ENCODE peak calls at places on chromosomes 2 and 18, in nine cellular contexts. R is spleen, I is GM12891, C is transverse colon, K is HL-60, Z is sigmoid colon, A is K562, G is GM23338, X is endothelial cell of umbilical vein. Y is an unnamed sample.

GRCh38 chr2:149446735-149447134 is 116.3 kb downstream of the LYPD6 start:
- DNase-seq in X (no peak), C (no peak), K (no peak), A (no peak), I (no peak), G (no peak), R (no peak), Z (no peak), Y (no peak)

GRCh38 chr2:11827547-11827946 is 81.1 kb downstream of the LPIN1 start:
- DNase-seq in R (no peak), A (no peak), G (no peak), C (no peak), Z (no peak), I (no peak), X (no peak), K (no peak), Y (no peak)

GRCh38 chr2:31349684-31350083 is 64.9 kb downstream of the XDH start:
- DNase-seq in A (no peak), I (no peak), C (no peak), X (no peak), G (no peak), Z (no peak), K (no peak), R (no peak), Y (no peak)

GRCh38 chr2:64354857-64355680 is 98.9 kb upstream of the LGALSL start:
- DNase-seq in Z (no peak), R (no peak), K (no peak), A (peak; percentile 75), G (no peak), X (no peak), C (no peak), I (no peak), Y (peak; percentile 77)

GRCh38 chr2:158999458-158999857 is 31.0 kb downstream of the TANC1 start:
- DNase-seq in X (peak; percentile 81), I (no peak), Z (no peak), R (no peak), G (no peak), K (no peak), A (no peak), C (no peak), Y (no peak)

GRCh38 chr2:159595410-159596046 is 20.8 kb downstream of the BAZ2B start:
- DNase-seq in G (no peak), C (no peak), R (no peak), Z (no peak), A (peak; percentile 30), I (no peak), X (no peak), K (no peak), Y (no peak)

GRCh38 chr2:222711315-222711940 is 40.0 kb downstream of the MOGAT1 start:
- DNase-seq in A (no peak), X (no peak), C (no peak), I (no peak), Z (no peak), R (no peak), G (no peak), K (no peak), Y (no peak)

GRCh38 chr2:114259389-114259788 is 183.1 kb upstream of the DPP10 start:
- DNase-seq in K (no peak), R (no peak), I (no peak), G (no peak), X (no peak), Z (no peak), A (no peak), C (no peak), Y (no peak)

GRCh38 chr2:120516323-120517314 is 170.7 kb downstream of the INHBB start:
- DNase-seq in C (no peak), A (no peak), X (no peak), I (no peak), G (no peak), K (no peak), Z (no peak), R (no peak), Y (no peak)

GRCh38 chr18:46502444-46502843 is 154.6 kb downstream of the LOXHD1 start:
- DNase-seq in K (no peak), I (no peak), C (no peak), A (peak; percentile 9), X (no peak), Z (peak; percentile 24), G (peak; percentile 69), R (no peak), Y (no peak)

GRCh38 chr2:173161040-173161439 is 85.4 kb downstream of the MAP3K20 start:
- DNase-seq in C (no peak), X (no peak), I (no peak), Z (no peak), A (no peak), G (no peak), R (no peak), K (no peak), Y (no peak)

GRCh38 chr2:182504903-182505302 is 78.1 kb upstream of the PDE1A start:
- DNase-seq in C (no peak), R (no peak), G (no peak), I (no peak), K (no peak), A (no peak), Z (no peak), X (no peak), Y (no peak)

GRCh38 chr2:236215196-236215595 is 47.0 kb upstream of the GBX2 start:
- DNase-seq in Z (no peak), X (no peak), R (no peak), C (no peak), A (no peak), K (no peak), I (no peak), G (no peak), Y (no peak)

GRCh38 chr18:37385846-37386435 is 179.7 kb downstream of the CELF4 start:
- DNase-seq in G (peak; percentile 70), K (no peak), X (peak; percentile 44), I (no peak), R (no peak), C (no peak), Z (no peak), A (peak; percentile 58), Y (no peak)

GRCh38 chr2:241794250-241794823 is 14.7 kb upstream of the NEU4 start:
- DNase-seq in A (no peak), Z (no peak), K (no peak), G (no peak), X (no peak), C (peak; percentile 21), R (no peak), I (no peak), Y (no peak)

GRCh38 chr2:225793736-225794550 is 394.4 kb downstream of the NYAP2 start:
- DNase-seq in K (no peak), Z (no peak), I (no peak), G (no peak), C (no peak), R (no peak), A (no peak), X (no peak), Y (no peak)

GRCh38 chr2:157291018-157291417 is 33.5 kb downstream of the GALNT5 start:
- DNase-seq in G (no peak), K (no peak), C (no peak), R (no peak), X (no peak), A (no peak), I (no peak), Z (no peak), Y (no peak)
- TF ChIP-seq POLR2AphosphoS5 in G (no peak), K (no peak), C (no peak), R (no peak), X (no peak), A (no peak), I (no peak), Z (no peak), Y (no peak)

GRCh38 chr2:194619368-194619767 is 1037.7 kb upstream of the SLC39A10 start:
- DNase-seq in R (no peak), A (no peak), Z (no peak), C (no peak), X (no peak), K (no peak), I (no peak), G (no peak), Y (no peak)

GRCh38 chr2:194618432-194618831 is 1038.6 kb upstream of the SLC39A10 start:
- DNase-seq in C (no peak), X (no peak), K (no peak), Z (no peak), G (no peak), R (no peak), I (no peak), A (no peak), Y (no peak)

GRCh38 chr2:194616334-194616733 is 1040.7 kb upstream of the SLC39A10 start:
- DNase-seq in G (no peak), A (no peak), R (no peak), K (no peak), Z (no peak), I (no peak), X (no peak), C (no peak), Y (no peak)

GRCh38 chr2:194621945-194622344 is 1035.1 kb upstream of the SLC39A10 start:
- DNase-seq in X (no peak), R (no peak), Z (no peak), A (no peak), C (no peak), I (no peak), G (peak; percentile 25), K (no peak), Y (no peak)
- TF ChIP-seq POLR2AphosphoS5 in X (no peak), R (no peak), Z (no peak), A (no peak), C (no peak), I (no peak), G (no peak), K (no peak), Y (no peak)

GRCh38 chr2:234976479-234977227 is 24.8 kb downstream of the SH3BP4 start:
- DNase-seq in I (no peak), Z (no peak), R (no peak), K (no peak), G (no peak), X (no peak), C (no peak), A (no peak), Y (no peak)
- TF ChIP-seq POLR2AphosphoS5 in I (no peak), Z (no peak), R (no peak), K (no peak), G (no peak), X (no peak), C (no peak), A (no peak), Y (no peak)

GRCh38 chr2:240429872-240430491 is 5.5 kb upstream of the GPC1 start:
- DNase-seq in K (no peak), A (no peak), C (no peak), X (no peak), Z (peak; percentile 48), G (no peak), R (peak; percentile 63), I (no peak), Y (peak; percentile 64)

GRCh38 chr2:240428245-240428644 is 7.2 kb upstream of the GPC1 start:
- DNase-seq in K (no peak), I (no peak), C (no peak), Z (no peak), R (no peak), A (no peak), X (no peak), G (no peak), Y (no peak)

GRCh38 chr2:240430595-240430994 is 4.9 kb upstream of the GPC1 start:
- DNase-seq in C (no peak), R (no peak), G (no peak), K (no peak), X (no peak), I (no peak), A (no peak), Z (peak; percentile 41), Y (no peak)

GRCh38 chr2:240427729-240428128 is 7.7 kb upstream of the GPC1 start:
- DNase-seq in Z (no peak), X (no peak), A (no peak), R (no peak), G (no peak), K (no peak), I (no peak), C (no peak), Y (no peak)

GRCh38 chr2:240429341-240429871 is 6.1 kb upstream of the GPC1 start:
- DNase-seq in Z (peak; percentile 44), R (no peak), C (no peak), I (no peak), X (no peak), G (no peak), A (no peak), K (no peak), Y (peak; percentile 81)
- TF ChIP-seq POLR2AphosphoS5 in Z (no peak), R (no peak), C (no peak), I (no peak), X (no peak), G (no peak), A (no peak), K (no peak), Y (no peak)

Y was measured in vagina.